ENCODE peak calls at places on chromosomes 6 and 20, in five cellular contexts. One of them, this sample, is unnamed.

GRCh38 chr6:31352497-31353368 is 4.2 kb downstream of the HLA-B start:
- DNase-seq in SK-N-SH: no peak
- DNase-seq in HepG2: no peak
- DNase-seq in GM12878: no peak
- DNase-seq in HCT116: no peak
- DNase-seq in this sample: no peak

GRCh38 chr6:149696904-149697303 is 21.0 kb downstream of the LATS1 start:
- DNase-seq in SK-N-SH: no peak
- DNase-seq in HepG2: no peak
- DNase-seq in GM12878: no peak
- DNase-seq in HCT116: no peak
- DNase-seq in this sample: no peak

GRCh38 chr20:58395604-58396003 is 6.6 kb downstream of the VAPB start:
- DNase-seq in SK-N-SH: no peak
- DNase-seq in HepG2: peak
- DNase-seq in GM12878: no peak
- DNase-seq in HCT116: no peak
- DNase-seq in this sample: no peak

GRCh38 chr20:53606364-53606985 is 12.8 kb upstream of the ZNF217 start:
- DNase-seq in SK-N-SH: no peak
- DNase-seq in HepG2: peak
- DNase-seq in GM12878: no peak
- DNase-seq in HCT116: no peak
- DNase-seq in this sample: no peak

GRCh38 chr20:46998497-46999190 is 104.0 kb downstream of the EYA2 start:
- DNase-seq in SK-N-SH: no peak
- DNase-seq in HepG2: no peak
- DNase-seq in GM12878: no peak
- DNase-seq in HCT116: no peak
- DNase-seq in this sample: peak

GRCh38 chr20:32877507-32877906 is 18.8 kb downstream of the EFCAB8 start:
- DNase-seq in SK-N-SH: no peak
- DNase-seq in HepG2: no peak
- DNase-seq in GM12878: no peak
- DNase-seq in HCT116: no peak
- DNase-seq in this sample: no peak

GRCh38 chr20:22568872-22569344 is 15.5 kb downstream of the FOXA2 start:
- DNase-seq in SK-N-SH: no peak
- DNase-seq in HepG2: no peak
- DNase-seq in GM12878: no peak
- DNase-seq in HCT116: no peak
- DNase-seq in this sample: no peak

GRCh38 chr20:50588034-50588736 is 78.0 kb downstream of the PTPN1 start:
- DNase-seq in SK-N-SH: peak
- DNase-seq in HepG2: peak
- DNase-seq in GM12878: no peak
- DNase-seq in HCT116: peak
- DNase-seq in this sample: peak

GRCh38 chr6:109048176-109048575 is 46.5 kb downstream of the SESN1 start:
- DNase-seq in SK-N-SH: no peak
- DNase-seq in HepG2: no peak
- DNase-seq in GM12878: no peak
- DNase-seq in HCT116: no peak
- DNase-seq in this sample: no peak

GRCh38 chr20:38268115-38268514 is 7.6 kb upstream of the KIAA1755 start:
- DNase-seq in SK-N-SH: no peak
- DNase-seq in HepG2: no peak
- DNase-seq in GM12878: no peak
- DNase-seq in HCT116: no peak
- DNase-seq in this sample: no peak

GRCh38 chr20:54343073-54343472 is 132.3 kb upstream of the DOK5 start:
- DNase-seq in SK-N-SH: no peak
- DNase-seq in HepG2: no peak
- DNase-seq in GM12878: no peak
- DNase-seq in HCT116: no peak
- DNase-seq in this sample: no peak

GRCh38 chr6:41518118-41518517 is 28.1 kb upstream of the FOXP4 start:
- DNase-seq in SK-N-SH: no peak
- DNase-seq in HepG2: peak
- DNase-seq in GM12878: no peak
- DNase-seq in HCT116: no peak
- DNase-seq in this sample: no peak

GRCh38 chr6:134161036-134161435 is 108.6 kb upstream of the SLC2A12 start:
- DNase-seq in SK-N-SH: no peak
- DNase-seq in HepG2: no peak
- DNase-seq in GM12878: no peak
- DNase-seq in HCT116: no peak
- DNase-seq in this sample: no peak

GRCh38 chr6:54085526-54085925 is 25.7 kb upstream of the MLIP start:
- DNase-seq in SK-N-SH: no peak
- DNase-seq in HepG2: no peak
- DNase-seq in GM12878: no peak
- DNase-seq in HCT116: no peak
- DNase-seq in this sample: no peak

GRCh38 chr20:17542481-17542880 is 11.3 kb upstream of the BFSP1 start:
- DNase-seq in SK-N-SH: no peak
- DNase-seq in HepG2: no peak
- DNase-seq in GM12878: no peak
- DNase-seq in HCT116: no peak
- DNase-seq in this sample: no peak

GRCh38 chr6:74369556-74369993 is 673.6 kb downstream of the CD109 start:
- DNase-seq in SK-N-SH: no peak
- DNase-seq in HepG2: no peak
- DNase-seq in GM12878: no peak
- DNase-seq in HCT116: no peak
- DNase-seq in this sample: no peak

GRCh38 chr20:58433759-58434158 is 44.7 kb downstream of the VAPB start:
- DNase-seq in SK-N-SH: no peak
- DNase-seq in HepG2: no peak
- DNase-seq in GM12878: no peak
- DNase-seq in HCT116: no peak
- DNase-seq in this sample: no peak

GRCh38 chr6:3732345-3733141 is 19.0 kb downstream of the PXDC1 start:
- DNase-seq in SK-N-SH: peak
- DNase-seq in HepG2: peak
- DNase-seq in GM12878: no peak
- DNase-seq in HCT116: no peak
- DNase-seq in this sample: no peak

GRCh38 chr20:3825526-3825925 is 5.2 kb downstream of the AP5S1 start:
- DNase-seq in SK-N-SH: no peak
- DNase-seq in HepG2: peak
- DNase-seq in GM12878: no peak
- DNase-seq in HCT116: no peak
- DNase-seq in this sample: no peak

GRCh38 chr6:170271771-170272314 is 19.0 kb downstream of the DLL1 start:
- DNase-seq in SK-N-SH: no peak
- DNase-seq in HepG2: no peak
- DNase-seq in GM12878: peak
- DNase-seq in HCT116: no peak
- DNase-seq in this sample: no peak

DNA sequence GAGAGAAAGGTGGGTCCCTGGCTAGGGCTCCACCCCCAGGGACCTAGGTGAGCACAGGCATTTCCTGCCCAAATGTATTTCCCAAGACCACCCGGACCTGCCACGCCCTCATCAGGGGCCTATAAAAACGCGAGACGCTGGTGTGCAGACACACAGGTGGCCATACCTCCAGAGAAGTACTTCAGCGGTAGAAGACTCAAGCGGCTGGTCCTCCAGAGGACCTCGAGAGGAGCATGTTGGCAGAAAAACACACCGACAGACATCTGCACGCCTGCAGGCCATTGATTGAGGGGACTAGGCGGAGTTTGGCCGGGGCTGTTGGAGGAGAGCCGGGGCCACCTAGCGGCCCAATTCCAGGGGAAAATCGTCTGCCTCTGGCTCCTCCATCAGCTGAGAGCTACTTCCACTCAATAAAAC is 695.8 kb upstream of the MMS22L start:
- DNase-seq in SK-N-SH: no peak
- DNase-seq in HepG2: peak
- DNase-seq in GM12878: no peak
- DNase-seq in HCT116: peak
- DNase-seq in this sample: no peak
- H3K4me3 ChIP-seq in SK-N-SH: no peak
- H3K4me3 ChIP-seq in HepG2: no peak
- H3K4me3 ChIP-seq in GM12878: no peak
- H3K4me3 ChIP-seq in HCT116: no peak
- H3K4me3 ChIP-seq in this sample: no peak

GRCh38 chr6:166716910-166717617 is 90.0 kb upstream of the RPS6KA2 start:
- DNase-seq in SK-N-SH: no peak
- DNase-seq in HepG2: no peak
- DNase-seq in GM12878: no peak
- DNase-seq in HCT116: no peak
- DNase-seq in this sample: no peak
- TF ChIP-seq YY1 in SK-N-SH: no peak
- TF ChIP-seq YY1 in HepG2: no peak
- TF ChIP-seq YY1 in GM12878: no peak
- TF ChIP-seq YY1 in HCT116: no peak
- TF ChIP-seq YY1 in this sample: no peak

DNA sequence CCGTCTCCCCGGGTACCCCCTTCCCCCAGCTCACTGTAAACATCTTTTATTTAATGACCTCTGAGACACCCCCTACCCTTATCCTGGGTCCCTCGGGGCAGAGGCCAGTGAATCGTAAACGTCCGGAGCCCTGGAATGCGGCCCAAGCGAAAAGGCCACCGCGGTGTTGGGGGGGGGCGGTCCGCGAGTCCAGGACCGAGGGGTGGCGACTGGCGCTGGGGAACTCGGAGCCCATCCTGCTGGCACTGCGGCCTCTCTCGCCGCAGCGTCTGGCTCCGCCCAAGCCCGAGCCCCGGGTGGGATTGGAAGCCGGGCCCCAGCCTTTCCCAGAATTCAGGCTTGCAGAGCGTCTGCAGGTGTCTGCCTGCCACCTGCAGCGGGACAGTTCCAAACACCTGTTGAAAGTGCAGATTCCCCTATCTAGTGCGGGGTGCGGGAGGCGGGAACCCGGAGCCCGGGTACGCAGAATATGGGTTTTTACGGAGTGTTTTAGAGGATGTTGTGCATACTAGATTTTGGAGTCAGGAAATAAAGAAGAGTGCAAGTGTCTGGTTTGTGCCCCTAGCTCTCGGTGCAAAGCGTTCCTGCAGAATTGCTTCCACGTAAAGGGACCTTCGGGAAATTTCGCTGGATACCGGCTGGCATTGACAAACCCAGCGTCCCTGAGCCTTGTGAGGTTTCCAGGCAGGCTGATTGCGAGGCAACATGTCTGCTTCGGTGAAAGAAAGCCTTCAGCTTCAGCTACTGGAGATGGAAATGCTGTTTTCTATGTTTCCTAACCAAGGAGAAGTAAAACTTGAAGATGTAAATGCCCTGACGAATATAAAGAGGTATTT is 808 bp downstream of the RWDD2A start:
- DNase-seq in SK-N-SH: peak
- DNase-seq in HepG2: peak
- DNase-seq in GM12878: no peak
- DNase-seq in HCT116: peak
- DNase-seq in this sample: no peak
- H3K4me3 ChIP-seq in SK-N-SH: peak
- H3K4me3 ChIP-seq in HepG2: peak
- H3K4me3 ChIP-seq in GM12878: peak
- H3K4me3 ChIP-seq in HCT116: peak
- H3K4me3 ChIP-seq in this sample: peak

DNA sequence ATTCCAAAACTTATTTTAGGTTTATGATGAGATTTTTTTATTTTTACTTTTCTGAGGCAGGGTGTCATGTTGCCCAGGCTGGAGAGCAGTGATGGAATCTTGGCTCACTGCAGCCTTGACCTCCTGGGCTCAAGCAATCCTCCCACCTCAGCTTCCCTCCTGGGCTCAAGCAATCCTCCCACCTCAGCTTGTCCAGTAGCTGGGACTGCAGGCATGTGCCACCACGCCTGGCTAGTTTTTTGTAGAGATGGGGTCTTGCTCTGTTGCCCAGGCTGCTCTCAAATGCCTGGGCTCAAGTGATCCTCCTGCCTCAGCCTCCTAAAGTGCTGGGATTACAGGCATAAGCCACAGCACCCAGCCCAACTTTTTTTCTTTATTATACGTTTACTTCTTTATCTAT is 6.2 kb downstream of the DYNLT1 start:
- DNase-seq in SK-N-SH: no peak
- DNase-seq in HepG2: no peak
- DNase-seq in GM12878: no peak
- DNase-seq in HCT116: no peak
- DNase-seq in this sample: no peak
- TF ChIP-seq YY1 in SK-N-SH: no peak
- TF ChIP-seq YY1 in HepG2: no peak
- TF ChIP-seq YY1 in GM12878: no peak
- TF ChIP-seq YY1 in HCT116: no peak
- TF ChIP-seq YY1 in this sample: no peak

DNA sequence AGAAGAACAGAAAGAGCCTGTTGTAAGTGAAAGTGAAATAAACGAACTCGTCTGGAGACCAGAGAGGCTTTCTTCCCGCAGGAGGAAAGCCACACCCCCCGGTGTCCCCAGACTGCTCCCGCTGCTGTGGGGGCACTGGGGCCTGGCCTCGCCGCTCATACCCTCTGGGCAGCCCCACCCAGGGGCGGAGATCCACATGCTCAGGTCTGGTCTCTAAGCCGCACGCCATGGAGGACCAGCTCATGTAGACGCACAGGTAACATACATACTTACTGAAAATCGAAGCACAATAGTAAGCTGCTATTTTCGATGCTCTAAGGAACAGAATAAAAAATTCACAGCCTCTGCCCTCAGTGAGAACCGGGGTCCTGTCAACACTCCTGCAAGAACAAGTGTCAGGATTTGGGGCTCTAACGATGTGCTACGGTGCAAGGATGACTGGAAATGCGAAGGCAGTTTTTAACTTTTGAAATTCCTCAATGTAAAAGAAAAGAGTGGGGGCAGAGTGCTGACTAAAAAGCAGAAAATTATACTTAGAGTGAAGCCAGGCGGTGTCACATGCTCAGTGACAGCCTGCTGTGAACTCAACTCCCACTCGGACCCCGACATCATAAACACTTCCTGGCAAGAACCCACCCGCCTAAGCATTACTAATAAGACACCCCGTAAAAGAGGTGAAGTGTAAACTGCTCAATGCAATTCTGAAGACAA is 110.5 kb downstream of the IRF4 start:
- DNase-seq in SK-N-SH: no peak
- DNase-seq in HepG2: no peak
- DNase-seq in GM12878: no peak
- DNase-seq in HCT116: no peak
- DNase-seq in this sample: no peak
- H3K4me3 ChIP-seq in SK-N-SH: no peak
- H3K4me3 ChIP-seq in HepG2: no peak
- H3K4me3 ChIP-seq in GM12878: peak
- H3K4me3 ChIP-seq in HCT116: no peak
- H3K4me3 ChIP-seq in this sample: no peak

DNA sequence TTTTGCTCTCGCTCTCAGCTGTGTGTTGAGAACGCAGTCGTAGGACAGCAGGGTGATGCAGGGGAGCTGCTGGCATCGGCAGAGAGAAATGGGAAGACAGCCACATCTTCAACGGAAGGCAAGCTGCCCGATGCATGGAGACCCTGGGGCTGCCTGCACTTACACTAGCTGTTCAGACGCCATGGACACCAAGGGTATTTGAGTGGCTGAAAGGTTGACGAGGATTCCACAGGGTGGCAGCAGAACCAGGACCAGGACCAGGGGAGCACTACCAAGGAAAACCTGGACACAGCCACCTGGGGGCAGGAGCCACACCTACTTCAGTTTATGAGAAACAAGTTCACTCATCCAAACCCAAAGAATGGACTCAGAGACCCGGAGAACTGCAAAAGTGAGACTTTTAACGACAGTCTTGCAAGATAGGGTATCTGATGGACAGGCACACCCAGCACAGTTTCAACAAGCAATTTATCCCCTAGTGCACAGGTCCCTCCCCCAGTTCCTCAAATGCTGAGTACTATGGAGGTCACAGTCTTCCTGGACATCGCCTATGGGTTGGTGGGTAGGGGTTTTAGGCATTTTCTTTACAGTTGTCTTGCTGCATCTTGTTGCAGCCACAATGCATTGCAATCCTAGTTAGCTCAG is 56.3 kb upstream of the ENTPD6 start:
- DNase-seq in SK-N-SH: no peak
- DNase-seq in HepG2: peak
- DNase-seq in GM12878: no peak
- DNase-seq in HCT116: peak
- DNase-seq in this sample: no peak
- TF ChIP-seq YY1 in SK-N-SH: no peak
- TF ChIP-seq YY1 in HepG2: peak
- TF ChIP-seq YY1 in GM12878: no peak
- TF ChIP-seq YY1 in HCT116: no peak
- TF ChIP-seq YY1 in this sample: no peak

This sample was measured in NT2/D1.